ENCODE peak calls at places on chromosomes 2 and 18, in nine cellular contexts. N is tibial nerve, J is K562, I is stomach, A is A549, L is GM12878, R is suprapubic skin, F is SK-N-SH, W is H1. C is an unnamed sample. For H3K4me1, the result is how much of the 10 kb centered on the place peaks cover.

GRCh38 chr18:35616074-35616473 is 34.5 kb downstream of the GALNT1 start:
- DNase-seq in N (no peak), J (no peak), I (no peak), A (no peak), L (no peak), R (no peak), F (no peak), W (no peak), C (no peak)

GRCh38 chr2:157875720-157876065 is 437 bp downstream of the ACVR1 start:
- DNase-seq in N (peak), J (peak), I (peak), A (peak), L (no peak), R (peak), F (no peak), W (no peak), C (peak)

GRCh38 chr2:60480089-60480773 is 73.2 kb downstream of the BCL11A start:
- DNase-seq in N (no peak), J (no peak), I (peak), A (no peak), L (no peak), R (no peak), F (no peak), W (peak), C (no peak)

GRCh38 chr2:191351298-191351697 is 106.1 kb downstream of the MYO1B start:
- DNase-seq in N (no peak), J (no peak), I (no peak), A (no peak), L (no peak), R (no peak), F (no peak), W (no peak), C (no peak)

GRCh38 chr2:159595410-159596046 is 20.8 kb downstream of the BAZ2B start:
- DNase-seq in N (no peak), J (no peak), I (no peak), A (no peak), L (no peak), R (no peak), F (no peak), W (no peak), C (no peak)

GRCh38 chr18:71994273-71994672 is 549.9 kb downstream of the CBLN2 start:
- DNase-seq in N (no peak), J (no peak), I (no peak), A (no peak), L (no peak), R (no peak), F (no peak), W (no peak), C (no peak)

GRCh38 chr2:70796247-70796646 is 5.8 kb upstream of the FIGLA start:
- DNase-seq in N (no peak), J (peak), I (no peak), A (no peak), L (no peak), R (no peak), F (no peak), W (no peak), C (no peak)

GRCh38 chr18:5895886-5896740 is 791 bp upstream of the TMEM200C start:
- DNase-seq in N (no peak), J (no peak), I (no peak), A (no peak), L (no peak), R (peak), F (peak), W (peak), C (no peak)

GRCh38 chr2:112733449-112733848 is 12.6 kb downstream of the NT5DC4 start:
- DNase-seq in N (no peak), J (no peak), I (no peak), A (no peak), L (no peak), R (no peak), F (no peak), W (no peak), C (no peak)

GRCh38 chr18:3747176-3747973 is 297.4 kb downstream of the TGIF1 start:
- DNase-seq in N (peak), J (no peak), I (no peak), A (no peak), L (no peak), R (no peak), F (no peak), W (no peak), C (no peak)

GRCh38 chr2:160510617-160511016 is 17.0 kb upstream of the RBMS1 start:
- DNase-seq in N (no peak), J (no peak), I (no peak), A (no peak), L (no peak), R (no peak), F (peak), W (no peak), C (no peak)

GRCh38 chr2:8563814-8564474 is 117.9 kb upstream of the ID2 start:
- DNase-seq in N (no peak), J (no peak), I (peak), A (no peak), L (no peak), R (peak), F (no peak), W (no peak), C (peak)

GRCh38 chr2:185201063-185201462 is 537.5 kb upstream of the FSIP2 start:
- DNase-seq in N (no peak), J (no peak), I (no peak), A (no peak), L (no peak), R (no peak), F (no peak), W (no peak), C (no peak)

GRCh38 chr2:203533696-203534471 is 1.2 kb downstream of the RAPH1 start:
- DNase-seq in N (no peak), J (no peak), I (no peak), A (peak), L (no peak), R (no peak), F (peak), W (no peak), C (no peak)

GRCh38 chr2:32969444-32970162 is 22.9 kb downstream of the LTBP1 start:
- DNase-seq in N (no peak), J (no peak), I (no peak), A (no peak), L (no peak), R (no peak), F (no peak), W (no peak), C (no peak)

GRCh38 chr18:65938592-65939372 is 188.0 kb downstream of the CDH7 start:
- DNase-seq in N (no peak), J (no peak), I (no peak), A (peak), L (peak), R (no peak), F (peak), W (peak), C (peak)

GRCh38 chr2:50850290-50850969 is 181.5 kb downstream of the NRXN1 start:
- DNase-seq in N (no peak), J (no peak), I (no peak), A (no peak), L (no peak), R (no peak), F (no peak), W (no peak), C (no peak)

GRCh38 chr2:132542953-132543569 is 126.5 kb downstream of the GPR39 start:
- DNase-seq in N (no peak), J (no peak), I (no peak), A (no peak), L (no peak), R (no peak), F (no peak), W (peak), C (no peak)

GRCh38 chr2:143000599-143000998 is 123.1 kb downstream of the KYNU start:
- DNase-seq in N (no peak), J (no peak), I (no peak), A (no peak), L (no peak), R (no peak), F (no peak), W (no peak), C (no peak)

GRCh38 chr18:21912339-21913239 is 172.0 kb downstream of the MIB1 start:
- DNase-seq in N (no peak), J (no peak), I (no peak), A (no peak), L (no peak), R (no peak), F (no peak), W (no peak), C (no peak)

GRCh38 chr2:120745420-120746178 is 9.9 kb downstream of the GLI2 start:
- DNase-seq in N (no peak), J (no peak), I (no peak), A (no peak), L (no peak), R (no peak), F (no peak), W (peak), C (no peak)
- H3K4me1 ChIP-seq in N (under half), J (under half), I (under half), A (under half), L (under half), R (under half), F (under half), W (under half), C (under half)

GRCh38 chr2:11757101-11757500 is 10.7 kb downstream of the LPIN1 start:
- DNase-seq in N (no peak), J (no peak), I (no peak), A (no peak), L (no peak), R (no peak), F (no peak), W (no peak), C (no peak)
- TF ChIP-seq EP300 in N (no peak), J (no peak), I (no peak), A (no peak), L (no peak), R (no peak), F (no peak), W (no peak), C (no peak)

GRCh38 chr2:134406716-134407115 is 152.8 kb downstream of the MGAT5 start:
- DNase-seq in N (no peak), J (no peak), I (no peak), A (no peak), L (no peak), R (no peak), F (no peak), W (no peak), C (no peak)

GRCh38 chr2:134407154-134407890 is 153.4 kb downstream of the MGAT5 start:
- DNase-seq in N (no peak), J (no peak), I (no peak), A (no peak), L (no peak), R (no peak), F (no peak), W (no peak), C (no peak)

GRCh38 chr2:134410006-134410405 is 156.1 kb downstream of the MGAT5 start:
- DNase-seq in N (no peak), J (no peak), I (no peak), A (no peak), L (no peak), R (no peak), F (no peak), W (no peak), C (no peak)

GRCh38 chr2:134408791-134409190 is 154.9 kb downstream of the MGAT5 start:
- DNase-seq in N (no peak), J (no peak), I (no peak), A (no peak), L (no peak), R (no peak), F (no peak), W (no peak), C (no peak)

GRCh38 chr2:134408386-134408785 is 154.5 kb downstream of the MGAT5 start:
- DNase-seq in N (no peak), J (no peak), I (no peak), A (no peak), L (no peak), R (no peak), F (no peak), W (no peak), C (no peak)
- H3K4me1 ChIP-seq in N (under half), J (under half), I (under half), A (under half), L (under half), R (half or more), F (half or more), W (under half), C (under half)

GRCh38 chr2:195304310-195304709 is 352.7 kb upstream of the SLC39A10 start:
- DNase-seq in N (no peak), J (no peak), I (no peak), A (no peak), L (no peak), R (no peak), F (no peak), W (peak), C (no peak)
- TF ChIP-seq EP300 in N (no peak), J (no peak), I (no peak), A (no peak), L (no peak), R (no peak), F (no peak), W (no peak), C (no peak)

DNA sequence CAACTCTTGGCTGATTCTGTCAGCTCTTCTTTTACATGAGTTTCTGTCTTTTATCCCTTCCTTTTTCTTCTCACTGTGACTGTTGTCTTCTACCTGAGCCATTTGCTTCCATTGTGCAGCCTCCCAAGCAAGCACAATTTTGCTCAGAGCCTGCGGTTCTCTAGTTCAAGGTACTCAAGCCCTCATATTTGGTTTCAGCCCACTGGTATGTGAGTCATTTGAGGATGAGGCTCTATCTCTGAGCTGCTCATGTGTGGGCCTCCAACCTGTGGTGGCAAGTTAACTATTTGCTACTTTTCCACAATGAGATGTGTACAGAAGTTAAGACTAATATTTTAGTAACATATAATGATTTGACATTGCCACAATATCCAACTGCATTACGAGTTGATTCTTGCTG is 183.0 kb downstream of the PHLPP1 start:
- DNase-seq in N (no peak), J (no peak), I (no peak), A (no peak), L (peak), R (no peak), F (no peak), W (no peak), C (no peak)
- H3K4me1 ChIP-seq in N (under half), J (under half), I (under half), A (under half), L (under half), R (under half), F (under half), W (under half), C (under half)